ENCODE peak calls at places on chromosome 4, in four cellular contexts. V is tibial artery, N is AG04450, H is prostate gland. Y is an unnamed sample. For H3K27me3, the result is how much of the 10 kb centered on the place peaks cover.

GRCh38 chr4:4182835-4183568 is 43.7 kb downstream of the OTOP1 start:
- DNase-seq in V (no peak), N (no peak), H (no peak), Y (no peak)

GRCh38 chr4:125388653-125389052 is 73.9 kb downstream of the FAT4 start:
- DNase-seq in V (no peak), N (peak), H (no peak), Y (no peak)

GRCh38 chr4:74006009-74006476 is 7.6 kb upstream of the CXCL5 start:
- DNase-seq in V (no peak), N (no peak), H (no peak), Y (no peak)

GRCh38 chr4:188455353-188455752 is 316.1 kb downstream of the TRIML1 start:
- DNase-seq in V (no peak), N (no peak), H (no peak), Y (no peak)

GRCh38 chr4:71524746-71525145 is 185.9 kb downstream of the SLC4A4 start:
- DNase-seq in V (no peak), N (no peak), H (no peak), Y (no peak)

GRCh38 chr4:54254915-54255246 is 25.8 kb downstream of the PDGFRA start:
- DNase-seq in V (no peak), N (no peak), H (no peak), Y (no peak)

GRCh38 chr4:11729548-11729947 is 300.9 kb upstream of the HS3ST1 start:
- DNase-seq in V (no peak), N (no peak), H (no peak), Y (no peak)

GRCh38 chr4:154739111-154739510 is 4.7 kb upstream of the LRAT start:
- DNase-seq in V (no peak), N (no peak), H (no peak), Y (no peak)

GRCh38 chr4:132180020-132180427 is 969.1 kb upstream of the PCDH10 start:
- DNase-seq in V (no peak), N (peak), H (no peak), Y (no peak)

GRCh38 chr4:87505862-87506261 is 23.3 kb downstream of the SPARCL1 start:
- DNase-seq in V (no peak), N (no peak), H (no peak), Y (no peak)

GRCh38 chr4:119300072-119300387 is 21.9 kb downstream of the FABP2 start:
- DNase-seq in V (peak), N (no peak), H (peak), Y (peak)

GRCh38 chr4:184655889-184656869 is 6.6 kb downstream of the PRIMPOL start:
- DNase-seq in V (no peak), N (no peak), H (no peak), Y (no peak)

GRCh38 chr4:41110050-41110449 is 104.3 kb downstream of the APBB2 start:
- DNase-seq in V (no peak), N (no peak), H (no peak), Y (no peak)

GRCh38 chr4:186939226-186939625 is 215.6 kb upstream of the FAT1 start:
- DNase-seq in V (no peak), N (no peak), H (no peak), Y (no peak)
- H3K27me3 ChIP-seq in V (under half), N (under half), H (under half), Y (under half)

GRCh38 chr4:113293673-113294072 is 244.2 kb downstream of the ANK2 start:
- DNase-seq in V (no peak), N (no peak), H (no peak), Y (no peak)
- H3K27ac ChIP-seq in V (peak), N (no peak), H (peak), Y (peak)

GRCh38 chr4:6375620-6376295 is 96.7 kb downstream of the PPP2R2C start:
- DNase-seq in V (no peak), N (no peak), H (no peak), Y (no peak)

GRCh38 chr4:6374575-6374974 is 97.8 kb downstream of the PPP2R2C start:
- DNase-seq in V (no peak), N (no peak), H (no peak), Y (no peak)

GRCh38 chr4:6371827-6372226 is 100.6 kb downstream of the PPP2R2C start:
- DNase-seq in V (no peak), N (no peak), H (no peak), Y (no peak)

GRCh38 chr4:6372649-6373525 is 99.5 kb downstream of the PPP2R2C start:
- DNase-seq in V (no peak), N (no peak), H (no peak), Y (no peak)

DNA sequence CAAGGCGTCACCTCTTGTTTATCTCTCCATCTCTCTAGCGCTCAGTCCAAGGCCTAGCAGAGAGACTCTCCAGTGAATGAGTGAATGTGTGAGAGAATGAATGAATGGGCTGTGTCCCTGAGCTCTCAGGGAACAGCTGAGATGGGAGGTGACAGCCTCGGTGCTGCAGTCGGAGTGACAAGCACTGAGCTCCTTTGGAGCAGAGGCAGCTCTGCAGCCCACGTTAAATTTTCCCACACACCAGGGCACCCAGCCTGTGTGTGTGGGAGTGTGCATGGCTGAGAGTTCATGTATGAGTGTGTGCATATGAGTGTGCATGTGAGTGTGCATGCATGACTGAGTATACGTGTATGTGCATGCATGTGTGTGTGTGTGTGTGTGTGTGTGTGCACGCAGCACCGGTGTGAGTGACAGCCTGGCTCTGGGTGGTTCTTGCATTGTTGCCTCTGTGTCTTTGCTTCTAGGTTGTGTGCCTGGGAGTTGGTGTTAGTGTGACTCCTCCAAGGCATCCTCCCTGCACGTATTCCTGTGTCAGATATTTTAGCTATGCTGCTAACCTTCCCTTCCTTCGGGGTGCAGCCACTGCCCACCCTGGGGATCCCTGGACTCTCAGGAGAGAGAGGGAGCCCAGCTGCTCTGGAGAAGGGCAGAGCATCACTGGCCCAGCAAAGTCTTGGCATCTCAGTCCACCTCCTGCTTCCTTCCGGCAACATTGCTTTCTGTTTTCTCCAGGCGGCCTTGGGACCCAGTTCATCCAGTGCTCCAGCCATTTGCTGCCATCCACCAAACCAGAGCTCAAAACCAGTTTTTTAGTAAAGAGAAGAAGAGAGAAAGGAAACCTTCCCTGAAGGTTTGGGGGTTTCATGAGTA is 98.6 kb downstream of the PPP2R2C start:
- DNase-seq in V (no peak), N (no peak), H (no peak), Y (peak)
- H3K27me3 ChIP-seq in V (under half), N (under half), H (under half), Y (under half)

DNA sequence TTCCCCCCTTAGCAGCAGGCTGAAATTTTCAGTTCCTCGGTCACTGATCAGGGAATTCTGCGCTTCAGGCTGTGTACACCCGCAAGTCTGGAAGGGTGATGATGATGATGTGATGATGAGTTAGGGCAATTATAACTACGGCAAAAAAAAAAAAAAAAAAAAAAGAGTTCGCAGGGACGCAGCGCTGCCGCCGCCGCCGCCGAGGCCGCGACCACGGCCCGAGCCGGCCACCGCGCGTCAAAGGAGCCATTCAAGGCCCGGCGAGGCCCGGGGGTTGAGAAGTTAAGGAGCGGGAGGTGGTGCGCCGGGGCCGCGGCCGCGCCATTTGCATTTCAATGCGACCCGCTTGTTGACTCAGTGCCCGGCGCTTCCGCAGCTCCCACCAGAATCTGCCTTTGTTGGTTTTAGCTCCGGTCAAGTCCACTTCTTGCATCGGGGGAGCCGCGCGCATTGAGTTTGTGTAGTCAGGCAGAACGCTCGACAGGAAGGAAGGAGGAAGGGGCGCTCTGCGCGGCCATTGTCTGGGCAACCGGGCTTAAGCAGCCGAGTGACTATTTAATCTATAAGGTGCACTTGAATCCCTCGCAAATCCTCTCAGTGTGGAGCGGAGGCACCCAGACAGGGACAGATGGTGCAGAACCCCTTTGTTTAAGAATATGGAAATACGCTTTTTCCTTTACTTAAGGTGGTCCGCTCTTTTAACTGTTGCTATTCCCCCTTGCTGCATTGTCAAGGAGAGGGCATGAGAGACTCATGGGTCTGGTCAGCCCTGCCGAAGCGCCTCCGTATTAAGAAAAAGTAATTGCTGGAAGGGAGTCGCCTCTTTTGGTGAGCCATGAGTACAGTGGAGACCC is 109.1 kb downstream of the SPRY1 start:
- DNase-seq in V (peak), N (peak), H (peak), Y (peak)
- H3K27ac ChIP-seq in V (peak), N (peak), H (peak), Y (peak)

GRCh38 chr4:89300490-89300889 is 7.1 kb downstream of the GPRIN3 start:
- DNase-seq in V (no peak), N (no peak), H (no peak), Y (no peak)
- H3K27me3 ChIP-seq in V (under half), N (under half), H (under half), Y (under half)

GRCh38 chr4:26030260-26030667 is 116.2 kb downstream of the SMIM20 start:
- DNase-seq in V (no peak), N (no peak), H (no peak), Y (no peak)

GRCh38 chr4:26028793-26029511 is 114.9 kb downstream of the SMIM20 start:
- DNase-seq in V (peak), N (peak), H (peak), Y (peak)

GRCh38 chr4:26028133-26028792 is 114.2 kb downstream of the SMIM20 start:
- DNase-seq in V (no peak), N (no peak), H (no peak), Y (no peak)

GRCh38 chr4:26030780-26031179 is 116.8 kb downstream of the SMIM20 start:
- DNase-seq in V (no peak), N (no peak), H (no peak), Y (no peak)

GRCh38 chr4:26029512-26030131 is 115.6 kb downstream of the SMIM20 start:
- DNase-seq in V (no peak), N (no peak), H (no peak), Y (no peak)
- H3K27ac ChIP-seq in V (no peak), N (no peak), H (no peak), Y (no peak)

GRCh38 chr4:39505581-39505980 is 21.7 kb downstream of the UGDH start:
- DNase-seq in V (no peak), N (no peak), H (no peak), Y (no peak)
- H3K27me3 ChIP-seq in V (under half), N (under half), H (under half), Y (under half)

GRCh38 chr4:8291701-8292387 is 22.3 kb downstream of the HTRA3 start:
- DNase-seq in V (no peak), N (no peak), H (no peak), Y (no peak)

GRCh38 chr4:8294775-8295174 is 25.2 kb downstream of the HTRA3 start:
- DNase-seq in V (no peak), N (no peak), H (no peak), Y (no peak)

GRCh38 chr4:8292388-8293107 is 23.0 kb downstream of the HTRA3 start:
- DNase-seq in V (peak), N (no peak), H (no peak), Y (no peak)

GRCh38 chr4:8294036-8294435 is 24.5 kb downstream of the HTRA3 start:
- DNase-seq in V (no peak), N (no peak), H (no peak), Y (no peak)

GRCh38 chr4:8293131-8293975 is 23.8 kb downstream of the HTRA3 start:
- DNase-seq in V (no peak), N (no peak), H (no peak), Y (no peak)
- H3K27ac ChIP-seq in V (no peak), N (no peak), H (no peak), Y (no peak)

GRCh38 chr4:151997461-151997860 is 236.7 kb upstream of the GATB start:
- DNase-seq in V (no peak), N (no peak), H (no peak), Y (no peak)
- H3K27me3 ChIP-seq in V (under half), N (under half), H (under half), Y (under half)